ENCODE peak calls at places on chromosomes 3 and 15, in eight cellular contexts. R is RWPE1, Q is hepatocyte, D is keratinocyte, Z is adrenal gland, E is lower lobe of right lung, A is stomach, H is fibroblast of lung. G is an unnamed sample.

GRCh38 chr3:40299721-40300335 is 9.7 kb upstream of the EIF1B start:
- DNase-seq in E (no peak), D (no peak), A (no peak), R (no peak), H (peak), Q (peak), Z (peak), G (no peak)

GRCh38 chr3:159458010-159458409 is 530.6 kb upstream of the IL12A start:
- DNase-seq in Q (peak), A (no peak), Z (no peak), H (peak), R (peak), E (no peak), D (peak), G (no peak)

GRCh38 chr15:76947454-76947853 is 15.9 kb downstream of the RCN2 start:
- DNase-seq in A (no peak), Z (no peak), D (no peak), Q (no peak), E (no peak), H (no peak), R (no peak), G (no peak)

GRCh38 chr3:30553641-30554316 is 52.6 kb upstream of the TGFBR2 start:
- DNase-seq in D (no peak), H (no peak), Z (no peak), Q (no peak), R (no peak), A (no peak), E (no peak), G (no peak)

GRCh38 chr3:182309120-182309519 is 484.2 kb upstream of the ATP11B start:
- DNase-seq in E (no peak), Q (peak), H (no peak), R (no peak), D (no peak), A (no peak), Z (no peak), G (no peak)

GRCh38 chr3:73228425-73228824 is 167.0 kb downstream of the EBLN2 start:
- DNase-seq in Z (no peak), Q (no peak), R (peak), A (no peak), H (no peak), E (no peak), D (peak), G (no peak)

GRCh38 chr3:101466465-101467309 is 46.3 kb downstream of the SENP7 start:
- DNase-seq in Z (peak), A (peak), E (peak), Q (peak), H (no peak), D (no peak), R (no peak), G (no peak)

GRCh38 chr15:55552926-55553325 is 35.2 kb downstream of the PYGO1 start:
- DNase-seq in D (no peak), H (peak), E (peak), A (no peak), Z (peak), R (no peak), Q (peak), G (peak)

GRCh38 chr15:41605566-41605965 is 46.6 kb downstream of the TYRO3 start:
- DNase-seq in Q (no peak), A (no peak), R (no peak), Z (no peak), E (no peak), H (no peak), D (no peak), G (no peak)

GRCh38 chr15:91561371-91562100 is 292.0 kb upstream of the SLCO3A1 start:
- DNase-seq in Z (no peak), E (no peak), A (no peak), Q (peak), R (peak), D (peak), H (peak), G (no peak)

GRCh38 chr15:50066202-50066601 is 52.8 kb downstream of the ATP8B4 start:
- DNase-seq in H (no peak), A (no peak), R (no peak), Z (no peak), E (no peak), D (no peak), Q (no peak), G (no peak)

GRCh38 chr3:111282024-111282423 is 210.4 kb downstream of the NECTIN3 start:
- DNase-seq in A (no peak), H (no peak), Z (no peak), E (no peak), R (no peak), Q (no peak), D (no peak), G (no peak)

GRCh38 chr3:149333518-149333859 is at the start of gene TM4SF18:
- DNase-seq in Q (no peak), E (no peak), A (no peak), R (no peak), H (no peak), Z (no peak), D (no peak), G (no peak)

GRCh38 chr15:40448354-40448753 is 7.6 kb downstream of the BAHD1 start:
- DNase-seq in Q (no peak), R (no peak), A (no peak), Z (no peak), H (no peak), E (no peak), D (no peak), G (no peak)

GRCh38 chr15:48059786-48060185 is 61.0 kb upstream of the SLC24A5 start:
- DNase-seq in D (no peak), E (peak), R (no peak), Z (peak), Q (no peak), A (peak), H (peak), G (no peak)

GRCh38 chr15:50881121-50882048 is 27.1 kb upstream of the AP4E1 start:
- DNase-seq in Q (no peak), R (no peak), A (no peak), E (peak), H (peak), Z (peak), D (no peak), G (no peak)

DNA sequence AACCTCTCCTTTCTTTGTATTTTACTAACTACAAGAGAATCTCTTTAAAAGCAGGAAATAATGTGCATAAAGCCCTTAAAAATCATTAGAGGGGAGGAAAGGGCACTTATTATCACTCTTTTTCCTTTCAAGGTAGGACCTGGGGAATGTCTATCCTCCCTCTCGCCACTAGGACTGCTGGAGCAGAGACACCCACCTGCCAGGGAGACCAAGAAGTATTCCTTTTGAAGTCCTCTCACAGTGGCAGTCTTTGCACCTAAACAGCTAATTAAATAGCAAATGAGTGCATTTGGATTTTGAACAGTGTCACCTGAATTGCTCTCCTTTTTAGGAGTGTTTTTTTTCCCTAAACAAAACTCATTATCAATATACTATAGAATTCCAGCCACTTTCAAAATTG is 874.1 kb downstream of the ZPLD1 start:
- DNase-seq in R (no peak), D (no peak), Z (no peak), H (no peak), E (no peak), Q (peak), A (no peak), G (no peak)
- TF ChIP-seq CTCF in R (no peak), D (no peak), Z (no peak), H (no peak), E (no peak), Q (no peak), A (no peak), G (no peak)

DNA sequence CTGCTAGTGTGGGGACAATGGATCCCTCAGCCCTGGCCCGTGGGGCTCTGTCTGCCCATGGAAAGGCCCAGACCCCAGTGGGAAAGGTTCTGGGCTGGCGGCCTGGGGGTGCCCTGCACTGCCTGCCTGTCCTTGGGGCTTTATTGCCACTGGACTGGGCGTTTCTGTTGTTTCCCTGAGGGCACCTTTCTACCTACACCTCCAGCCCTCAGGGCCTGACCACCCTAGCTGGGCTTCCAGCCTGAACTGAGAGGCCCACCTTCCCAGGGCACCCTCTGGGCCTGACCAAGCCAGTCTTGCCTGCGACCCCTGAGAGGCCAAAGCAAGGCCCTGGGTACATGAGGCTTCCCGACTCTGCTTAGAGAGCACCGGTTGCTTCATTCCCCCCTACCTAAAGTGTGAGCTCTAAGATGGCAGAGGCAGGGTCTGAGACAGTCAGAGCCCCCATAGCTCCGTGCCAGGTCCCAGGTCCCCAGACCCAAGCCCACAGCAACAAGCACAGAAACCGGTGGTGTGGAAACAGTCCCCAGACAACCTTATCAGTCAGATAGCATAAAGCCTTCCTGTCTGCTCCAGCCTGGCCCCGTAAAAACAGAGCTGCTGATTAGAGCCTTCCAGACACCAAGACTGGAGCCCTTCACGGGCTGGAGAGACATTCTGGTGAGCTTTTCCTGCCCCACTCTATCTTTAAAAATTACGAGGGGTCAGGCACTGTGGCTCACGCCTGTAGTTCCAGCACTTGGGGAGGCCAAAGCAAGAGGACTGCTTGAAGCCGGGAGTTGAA is 102.8 kb downstream of the CHSY1 start:
- DNase-seq in D (no peak), R (no peak), Z (no peak), A (no peak), Q (peak), H (no peak), E (peak), G (no peak)
- H3K27ac ChIP-seq in D (no peak), R (no peak), Z (no peak), A (no peak), Q (peak), H (no peak), E (no peak), G (peak)

GRCh38 chr15:88637436-88637835 is 1.4 kb upstream of the ISG20 start:
- DNase-seq in A (no peak), D (no peak), Z (no peak), H (no peak), Q (no peak), R (no peak), E (no peak), G (no peak)

GRCh38 chr15:88636039-88636438 is 2.8 kb upstream of the ISG20 start:
- DNase-seq in Q (peak), Z (no peak), H (no peak), R (peak), E (peak), A (peak), D (no peak), G (no peak)

GRCh38 chr15:88636654-88637053 is 2.2 kb upstream of the ISG20 start:
- DNase-seq in Q (no peak), H (no peak), Z (no peak), A (no peak), D (no peak), E (no peak), R (no peak), G (no peak)

GRCh38 chr15:88637841-88638625 is 783 bp upstream of the ISG20 start:
- DNase-seq in D (no peak), Z (no peak), A (no peak), R (no peak), Q (peak), H (no peak), E (no peak), G (peak)

GRCh38 chr15:88638626-88639372 is at the start of gene ISG20:
- DNase-seq in Q (peak), Z (peak), E (peak), H (peak), A (peak), D (peak), R (peak), G (peak)
- TF ChIP-seq CTCF in Q (peak), Z (peak), E (peak), H (peak), A (peak), D (peak), R (peak), G (no peak)

DNA sequence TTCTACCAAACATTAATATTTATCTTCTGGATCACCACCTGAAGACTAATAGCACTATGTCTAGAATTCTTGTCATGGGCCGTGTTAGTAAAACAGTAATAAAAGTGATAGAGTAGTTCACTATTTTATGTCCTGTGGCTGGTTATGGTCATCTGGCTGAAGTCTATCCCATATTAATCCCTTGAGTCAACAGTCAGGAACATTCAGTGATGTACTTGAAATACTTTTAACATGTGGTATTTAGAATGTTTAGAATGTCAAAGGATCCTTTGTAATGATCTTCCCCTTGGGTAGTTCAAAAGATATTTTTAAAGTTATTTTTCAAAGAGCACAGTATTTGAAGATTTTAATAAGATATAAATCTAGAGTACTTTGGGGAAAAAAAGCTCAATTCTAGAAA is 117.0 kb downstream of the MBNL1 start:
- DNase-seq in Z (no peak), Q (no peak), H (peak), D (no peak), E (no peak), R (no peak), A (no peak), G (no peak)
- H3K27ac ChIP-seq in Z (no peak), Q (peak), H (peak), D (no peak), E (no peak), R (no peak), A (no peak), G (peak)

DNA sequence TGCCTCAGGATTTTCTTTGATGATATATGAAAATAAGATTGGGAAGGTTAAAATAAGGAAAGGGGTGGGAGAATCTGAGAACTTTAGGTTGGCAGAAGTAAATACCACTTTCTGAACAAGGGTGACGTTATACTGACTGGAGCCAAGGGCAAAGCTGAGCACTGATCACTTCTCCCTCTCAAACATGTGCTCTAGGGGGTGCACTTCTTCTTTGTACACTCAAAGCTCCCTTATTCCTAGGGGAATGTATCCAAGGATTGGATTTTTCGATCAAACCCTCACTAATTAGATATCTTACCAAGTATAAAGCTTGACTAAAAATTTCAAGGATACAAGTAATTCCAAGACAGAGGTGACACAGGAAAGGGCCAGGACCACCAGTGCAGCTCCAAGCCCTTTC is 243.9 kb upstream of the UMPS start:
- DNase-seq in Q (no peak), R (no peak), E (no peak), Z (no peak), H (peak), A (no peak), D (no peak), G (no peak)
- TF ChIP-seq CTCF in Q (peak), R (no peak), E (no peak), Z (no peak), H (peak), A (no peak), D (no peak), G (no peak)

DNA sequence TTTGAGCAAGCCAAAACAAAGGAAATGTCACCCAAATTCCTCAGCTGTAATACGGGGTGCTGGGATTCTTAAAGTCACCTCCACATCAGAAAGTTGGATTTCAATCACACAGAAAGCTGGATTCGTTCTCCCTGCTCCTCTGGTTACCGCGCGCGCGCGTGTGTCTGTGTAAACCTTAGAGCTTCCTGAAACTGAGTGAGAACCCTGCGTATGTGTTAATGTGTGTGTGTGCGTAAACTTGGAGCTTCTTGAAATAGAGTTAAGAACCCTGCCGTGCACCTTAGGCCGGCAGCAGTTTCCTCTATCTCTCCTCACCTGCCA is 579 bp downstream of the LZTFL1 start:
- DNase-seq in E (peak), A (no peak), R (no peak), D (no peak), Q (peak), Z (no peak), H (peak), G (no peak)
- H3K27ac ChIP-seq in E (peak), A (peak), R (peak), D (peak), Q (peak), Z (peak), H (peak), G (no peak)

GRCh38 chr3:35744419-35744818 is 105.1 kb downstream of the ARPP21 start:
- DNase-seq in R (no peak), Q (no peak), E (no peak), Z (no peak), D (no peak), A (no peak), H (no peak), G (no peak)

GRCh38 chr3:35745802-35746484 is 106.6 kb downstream of the ARPP21 start:
- DNase-seq in Z (no peak), E (no peak), R (no peak), D (no peak), Q (no peak), A (no peak), H (no peak), G (no peak)

GRCh38 chr3:35743218-35743617 is 103.9 kb downstream of the ARPP21 start:
- DNase-seq in Z (no peak), D (no peak), R (no peak), E (no peak), A (no peak), Q (no peak), H (no peak), G (no peak)

DNA sequence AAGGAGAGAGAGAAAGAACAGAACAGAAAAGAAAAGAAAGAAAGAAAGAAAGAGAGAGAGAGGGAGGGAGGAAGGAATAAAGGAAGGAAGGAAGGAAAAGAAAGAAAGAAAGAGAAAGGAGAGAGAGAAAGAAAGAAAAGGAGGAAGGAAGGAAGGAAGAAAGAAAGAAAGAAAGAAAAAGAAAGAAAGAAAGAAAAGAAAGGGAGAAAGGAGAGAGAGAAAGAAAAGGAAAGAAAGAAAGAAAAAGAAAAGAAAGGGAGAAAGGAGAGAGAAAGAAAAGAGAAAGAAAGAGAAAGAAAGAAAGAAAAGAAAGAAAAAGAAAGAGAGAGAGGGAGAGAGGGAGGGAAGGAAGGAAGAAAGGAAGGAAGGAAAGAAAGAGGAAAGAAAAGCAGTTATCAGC is 108.8 kb downstream of the ARPP21 start:
- DNase-seq in Z (no peak), E (no peak), D (no peak), Q (no peak), R (no peak), A (no peak), H (no peak), G (no peak)
- TF ChIP-seq CTCF in Z (no peak), E (no peak), D (no peak), Q (no peak), R (no peak), A (no peak), H (no peak), G (no peak)

GRCh38 chr3:13161021-13161759 is 88.0 kb upstream of the IQSEC1 start:
- DNase-seq in Z (no peak), A (no peak), E (no peak), Q (no peak), D (no peak), R (no peak), H (no peak), G (no peak)

GRCh38 chr3:13160619-13161018 is 87.4 kb upstream of the IQSEC1 start:
- DNase-seq in A (no peak), E (no peak), R (no peak), Q (no peak), D (no peak), H (no peak), Z (no peak), G (no peak)

GRCh38 chr3:13158441-13158840 is 85.2 kb upstream of the IQSEC1 start:
- DNase-seq in D (no peak), R (no peak), Z (no peak), E (no peak), H (no peak), A (no peak), Q (no peak), G (no peak)

GRCh38 chr3:13158871-13159270 is 85.6 kb upstream of the IQSEC1 start:
- DNase-seq in E (no peak), D (no peak), H (no peak), A (no peak), Q (no peak), Z (no peak), R (no peak), G (no peak)

DNA sequence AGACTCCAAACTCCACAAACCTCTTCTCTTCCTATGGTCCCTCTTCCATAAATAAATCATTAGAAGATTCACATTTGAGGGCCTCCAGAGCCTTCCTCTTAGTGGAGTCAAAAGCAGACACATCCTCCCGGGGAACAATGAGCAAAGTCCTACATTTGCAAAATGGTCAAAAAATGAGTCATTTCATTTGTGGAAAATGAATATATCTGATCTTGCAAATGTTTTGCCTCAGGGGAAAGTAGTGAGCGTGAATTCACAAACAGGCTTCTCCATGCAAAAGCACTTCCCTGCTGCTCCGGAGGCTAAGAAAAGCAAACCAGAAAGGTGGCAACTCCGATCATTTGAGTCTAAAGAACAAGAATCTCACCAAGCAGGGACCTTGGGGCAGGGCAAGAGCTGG is 86.7 kb upstream of the IQSEC1 start:
- DNase-seq in Q (no peak), A (no peak), Z (no peak), E (no peak), D (peak), H (no peak), R (peak), G (no peak)
- H3K27ac ChIP-seq in Q (no peak), A (no peak), Z (no peak), E (no peak), D (no peak), H (no peak), R (no peak), G (no peak)

DNA sequence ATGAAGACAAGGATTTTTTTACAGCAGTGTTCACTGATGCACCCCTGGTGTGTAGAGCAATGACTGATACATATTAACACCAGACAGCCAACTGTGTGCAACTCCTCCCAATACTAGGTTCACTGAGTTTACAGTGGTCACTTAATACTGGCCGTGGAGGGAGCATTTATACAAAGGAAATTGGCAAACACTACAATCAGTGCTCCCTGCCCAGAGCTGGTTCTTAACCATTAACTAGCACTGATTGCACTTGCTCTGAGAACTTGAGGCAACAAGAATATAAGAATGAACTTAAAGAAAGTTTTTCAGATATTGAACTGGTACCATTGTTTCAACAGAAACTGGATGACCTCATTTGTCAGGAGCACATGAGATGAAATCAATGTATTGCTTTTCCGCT is 110.6 kb downstream of the MAGI1 start:
- DNase-seq in Z (no peak), D (no peak), Q (peak), A (peak), E (no peak), R (no peak), H (no peak), G (no peak)
- TF ChIP-seq CTCF in Z (no peak), D (no peak), Q (no peak), A (no peak), E (no peak), R (no peak), H (no peak), G (no peak)

GRCh38 chr3:108106449-108106848 is 15.6 kb upstream of the CD47 start:
- DNase-seq in Q (no peak), R (no peak), D (no peak), E (no peak), A (no peak), H (no peak), Z (no peak), G (no peak)
- H3K27ac ChIP-seq in Q (no peak), R (no peak), D (no peak), E (no peak), A (no peak), H (no peak), Z (no peak), G (no peak)

G was measured in coronary artery.